ENCODE peak calls at places on chromosomes 13 and 19, in five cellular contexts. A is HepG2, R is H1, U is GM12878, N is NT2/D1. D is an unnamed sample.

GRCh38 chr19:3119782-3120380 is 16.0 kb upstream of the GNA15 start:
- DNase-seq in A (no peak), R (no peak), U (no peak), N (no peak), D (no peak)

GRCh38 chr19:5057860-5058259 is 88.9 kb downstream of the KDM4B start:
- DNase-seq in A (no peak), R (no peak), U (no peak), N (no peak), D (peak)

GRCh38 chr13:33323766-33324525 is 38.4 kb upstream of the STARD13 start:
- DNase-seq in A (no peak), R (no peak), U (no peak), N (no peak), D (no peak)

GRCh38 chr13:31818236-31818635 is 78.9 kb downstream of the RXFP2 start:
- DNase-seq in A (no peak), R (no peak), U (no peak), N (no peak), D (no peak)

GRCh38 chr13:71831716-71832115 is 35.3 kb downstream of the DACH1 start:
- DNase-seq in A (no peak), R (no peak), U (no peak), N (peak), D (peak)

GRCh38 chr19:13154241-13154778 is 4.1 kb downstream of the IER2 start:
- DNase-seq in A (peak), R (peak), U (no peak), N (no peak), D (no peak)

GRCh38 chr19:40687525-40688016 is 2.9 kb downstream of the NUMBL start:
- DNase-seq in A (no peak), R (no peak), U (peak), N (no peak), D (no peak)

GRCh38 chr19:2577722-2578335 is 101.9 kb downstream of the GADD45B start:
- DNase-seq in A (no peak), R (no peak), U (no peak), N (no peak), D (no peak)

GRCh38 chr19:36198116-36198515 is 16.3 kb downstream of the ZNF565 start:
- DNase-seq in A (no peak), R (no peak), U (no peak), N (no peak), D (no peak)

GRCh38 chr19:55620410-55620809 is 4.0 kb downstream of the ZNF784 start:
- DNase-seq in A (no peak), R (no peak), U (no peak), N (no peak), D (no peak)

GRCh38 chr19:39335168-39335567 is 675 bp downstream of the GMFG start:
- DNase-seq in A (no peak), R (no peak), U (no peak), N (no peak), D (no peak)

GRCh38 chr19:18841400-18841799 is 9.6 kb downstream of the UPF1 start:
- DNase-seq in A (no peak), R (no peak), U (no peak), N (no peak), D (no peak)

GRCh38 chr19:18843960-18844359 is 12.2 kb downstream of the UPF1 start:
- DNase-seq in A (no peak), R (no peak), U (no peak), N (no peak), D (no peak)

GRCh38 chr19:18840288-18841260 is 8.8 kb downstream of the UPF1 start:
- DNase-seq in A (peak), R (no peak), U (no peak), N (no peak), D (no peak)

GRCh38 chr19:18842166-18842565 is 10.4 kb downstream of the UPF1 start:
- DNase-seq in A (no peak), R (no peak), U (no peak), N (no peak), D (no peak)

DNA sequence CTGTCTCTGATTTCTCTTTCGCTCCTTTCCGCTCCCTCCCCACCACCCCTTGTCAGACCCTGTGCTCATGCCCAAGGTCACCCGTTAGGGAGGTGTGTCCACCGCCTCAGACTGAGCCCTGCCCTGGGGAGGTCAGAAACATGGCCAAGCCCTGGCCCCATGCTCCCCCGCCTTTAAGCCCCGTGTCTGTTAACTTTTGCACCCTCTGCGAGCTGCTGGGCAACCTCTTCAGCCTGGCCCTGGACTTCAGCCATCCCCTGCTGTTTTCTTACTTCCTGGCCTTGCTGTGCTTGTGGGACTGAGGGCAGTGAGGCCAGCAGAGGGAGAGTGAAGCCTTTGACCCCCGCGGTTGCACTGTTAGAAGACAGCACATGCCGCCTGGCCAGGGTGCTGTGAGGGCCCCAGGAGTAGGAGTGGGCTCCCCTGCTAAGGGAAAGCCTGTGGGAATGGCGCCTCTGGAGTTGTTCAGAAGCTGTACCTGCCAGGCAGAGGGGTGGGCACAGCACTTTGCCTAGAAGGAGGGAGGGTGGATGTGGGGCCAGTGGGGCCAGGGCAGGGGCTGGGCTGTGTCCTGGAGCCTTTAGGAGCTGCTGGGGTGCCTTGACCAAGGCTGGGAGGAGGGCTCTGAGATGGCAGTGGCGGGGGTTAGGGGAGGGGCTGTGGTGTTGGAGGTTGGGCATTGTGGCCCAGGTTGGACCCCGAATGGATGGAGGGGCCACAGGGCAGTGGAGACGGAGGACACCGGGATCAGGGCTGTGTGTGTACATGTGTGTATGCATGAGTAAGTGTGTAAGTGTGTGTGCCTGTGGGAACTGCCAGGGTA is 7.9 kb downstream of the UPF1 start:
- DNase-seq in A (peak), R (no peak), U (no peak), N (no peak), D (no peak)
- TF ChIP-seq SUZ12 in A (no peak), R (no peak), U (no peak), N (no peak), D (no peak)

GRCh38 chr13:99313941-99314340 is 6.7 kb upstream of the GPR183 start:
- DNase-seq in A (no peak), R (no peak), U (no peak), N (no peak), D (no peak)

GRCh38 chr13:99316224-99316623 is 9.0 kb upstream of the GPR183 start:
- DNase-seq in A (no peak), R (no peak), U (no peak), N (no peak), D (no peak)

GRCh38 chr13:99313473-99313872 is 6.3 kb upstream of the GPR183 start:
- DNase-seq in A (no peak), R (no peak), U (no peak), N (no peak), D (no peak)

GRCh38 chr13:99315186-99315585 is 8.0 kb upstream of the GPR183 start:
- DNase-seq in A (no peak), R (no peak), U (no peak), N (no peak), D (no peak)

GRCh38 chr13:99314640-99315176 is 7.5 kb upstream of the GPR183 start:
- DNase-seq in A (no peak), R (no peak), U (no peak), N (no peak), D (no peak)
- TF ChIP-seq SUZ12 in A (no peak), R (no peak), U (no peak), N (no peak), D (no peak)

DNA sequence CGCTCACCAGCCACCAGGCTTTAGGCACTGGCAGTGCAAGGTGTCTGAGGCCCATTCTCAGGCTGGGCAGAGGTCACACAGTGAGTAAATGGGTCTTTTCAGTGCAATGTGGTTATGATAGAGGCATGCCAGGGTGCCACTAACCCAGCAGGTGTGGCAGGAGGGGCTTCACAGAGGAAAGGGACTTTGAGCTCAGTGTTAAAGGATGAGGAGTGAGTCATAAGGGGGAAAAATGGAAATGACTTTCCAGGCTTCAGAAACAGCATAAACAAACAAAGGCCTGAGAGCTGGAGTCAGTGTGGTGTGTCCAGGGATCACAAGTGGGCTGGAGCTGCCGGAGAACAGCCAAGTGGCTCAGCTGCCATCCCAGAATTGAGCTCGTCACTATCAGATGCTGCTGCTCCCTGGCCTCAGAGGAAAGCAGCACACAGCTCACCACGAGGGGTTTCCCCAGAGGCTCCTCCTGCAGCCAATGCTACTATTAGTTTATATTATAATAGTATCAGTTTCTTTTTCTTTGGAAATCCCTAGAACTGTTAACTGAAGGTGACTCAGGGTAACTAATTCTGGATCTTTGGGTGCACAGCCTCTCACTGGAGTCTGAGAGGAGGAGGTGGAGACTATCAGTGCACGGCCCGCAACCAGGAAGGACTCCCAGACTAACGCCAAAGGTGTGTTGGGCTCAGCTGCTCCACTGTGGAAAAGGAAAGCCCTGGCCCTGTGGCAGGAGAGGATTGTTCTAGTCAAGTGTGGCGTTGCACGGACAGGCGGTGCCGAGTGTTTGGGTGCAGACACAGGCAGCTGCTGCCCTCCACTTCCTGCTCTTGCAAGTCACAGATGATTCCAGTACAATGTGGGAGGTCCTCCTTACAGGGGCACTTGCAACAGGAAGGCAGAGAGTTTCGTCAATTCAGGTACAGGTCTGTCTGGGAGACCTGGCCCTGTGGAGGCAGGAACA is 39.5 kb downstream of the DHRS12 start:
- DNase-seq in A (peak), R (no peak), U (peak), N (no peak), D (no peak)
- TF ChIP-seq SUZ12 in A (no peak), R (no peak), U (no peak), N (no peak), D (no peak)

GRCh38 chr19:44848036-44848804 is 2.1 kb downstream of the NECTIN2 start:
- DNase-seq in A (no peak), R (peak), U (no peak), N (no peak), D (peak)

GRCh38 chr19:44845612-44846454 is at the start of gene NECTIN2:
- DNase-seq in A (peak), R (peak), U (peak), N (peak), D (peak)

GRCh38 chr19:44845286-44845611 is 848 bp upstream of the NECTIN2 start:
- DNase-seq in A (no peak), R (peak), U (no peak), N (no peak), D (no peak)

GRCh38 chr19:44847144-44848035 is 1.3 kb downstream of the NECTIN2 start:
- DNase-seq in A (peak), R (peak), U (no peak), N (no peak), D (no peak)

GRCh38 chr19:44846455-44847143 is 502 bp downstream of the NECTIN2 start:
- DNase-seq in A (no peak), R (peak), U (no peak), N (peak), D (no peak)
- TF ChIP-seq SUZ12 in A (no peak), R (no peak), U (peak), N (no peak), D (no peak)

GRCh38 chr19:6717441-6717971 is 2.9 kb downstream of the C3 start:
- DNase-seq in A (no peak), R (no peak), U (no peak), N (no peak), D (no peak)

GRCh38 chr19:6718111-6718740 is 2.2 kb downstream of the C3 start:
- DNase-seq in A (no peak), R (no peak), U (no peak), N (no peak), D (no peak)

GRCh38 chr19:6719540-6719861 is 949 bp downstream of the C3 start:
- DNase-seq in A (no peak), R (no peak), U (no peak), N (no peak), D (no peak)

GRCh38 chr19:6719992-6720368 is 470 bp downstream of the C3 start:
- DNase-seq in A (no peak), R (no peak), U (no peak), N (no peak), D (no peak)

GRCh38 chr19:6718741-6719539 is 1.5 kb downstream of the C3 start:
- DNase-seq in A (peak), R (no peak), U (no peak), N (no peak), D (peak)
- TF ChIP-seq SUZ12 in A (no peak), R (no peak), U (no peak), N (no peak), D (no peak)